ENCODE peak calls at places on chromosomes 5 and 9, in six cellular contexts. Z, D, G, M, F and R are unnamed samples.

GRCh38 chr5:173778784-173779304 is 109.3 kb upstream of the CPEB4 start:
- DNase-seq in G (peak), Z (no peak), F (no peak), D (no peak), M (no peak), R (no peak)

GRCh38 chr9:121769939-121770338 is 118.5 kb downstream of the DAB2IP start:
- DNase-seq in M (no peak), D (no peak), G (no peak), F (no peak), Z (no peak), R (no peak)

GRCh38 chr5:169629847-169630548 is 7.1 kb upstream of the DOCK2 start:
- DNase-seq in D (peak), F (no peak), G (peak), M (peak), Z (no peak), R (no peak)

GRCh38 chr5:19855031-19855430 is 133.0 kb downstream of the CDH18 start:
- DNase-seq in G (no peak), Z (no peak), D (no peak), M (peak), F (no peak), R (no peak)

GRCh38 chr9:15501803-15502202 is 9.0 kb downstream of the PSIP1 start:
- DNase-seq in M (no peak), D (no peak), G (no peak), Z (no peak), F (no peak), R (no peak)

GRCh38 chr9:22649384-22649783 is 202.8 kb downstream of the DMRTA1 start:
- DNase-seq in D (no peak), Z (no peak), M (no peak), F (no peak), G (no peak), R (no peak)

GRCh38 chr5:137621861-137622823 is 113.7 kb downstream of the KLHL3 start:
- DNase-seq in Z (no peak), G (no peak), D (no peak), F (no peak), M (peak), R (peak)

GRCh38 chr5:105752801-105753200 is 1917.9 kb downstream of the EFNA5 start:
- DNase-seq in F (no peak), D (no peak), G (peak), Z (no peak), M (peak), R (no peak)

GRCh38 chr9:135978650-135979461 is 17.7 kb upstream of the UBAC1 start:
- DNase-seq in Z (peak), D (no peak), G (no peak), M (no peak), F (no peak), R (no peak)